ENCODE peak calls at places on chromosomes 2 and 18, in five cellular contexts. E is CD8-positive, alpha-beta T cell; T is kidney; Y is fibroblast of the aortic adventitia; B is AG09309. S is an unnamed sample.

GRCh38 chr18:41767960-41768359 is 187.1 kb upstream of the PIK3C3 start:
- DNase-seq in E (no peak), T (no peak), Y (peak), B (peak), S (peak)

GRCh38 chr2:232502901-232503791 is 15.5 kb upstream of the ECEL1 start:
- DNase-seq in E (no peak), T (no peak), Y (peak), B (no peak), S (peak)

GRCh38 chr18:8177330-8178016 is 431.8 kb upstream of the RAB12 start:
- DNase-seq in E (no peak), T (no peak), Y (peak), B (no peak), S (peak)

GRCh38 chr2:128421286-128421685 is 102.6 kb upstream of the HS6ST1 start:
- DNase-seq in E (no peak), T (peak), Y (no peak), B (no peak), S (no peak)

GRCh38 chr2:158667969-158668368 is 127.1 kb upstream of the DAPL1 start:
- DNase-seq in E (no peak), T (no peak), Y (peak), B (no peak), S (no peak)

GRCh38 chr2:33022989-33023731 is 76.4 kb downstream of the LTBP1 start:
- DNase-seq in E (no peak), T (no peak), Y (peak), B (no peak), S (peak)

GRCh38 chr18:2857491-2858063 is 10.8 kb downstream of the EMILIN2 start:
- DNase-seq in E (no peak), T (no peak), Y (peak), B (peak), S (peak)

GRCh38 chr2:226031078-226031937 is 631.8 kb downstream of the NYAP2 start:
- DNase-seq in E (no peak), T (peak), Y (peak), B (peak), S (peak)

GRCh38 chr2:159750873-159751272 is 38.6 kb downstream of the MARCHF7 start:
- DNase-seq in E (no peak), T (no peak), Y (no peak), B (no peak), S (no peak)

GRCh38 chr2:212863185-212863588 is 288.2 kb downstream of the IKZF2 start:
- DNase-seq in E (no peak), T (no peak), Y (peak), B (no peak), S (peak)

GRCh38 chr18:25080988-25081387 is 271.0 kb downstream of the ZNF521 start:
- DNase-seq in E (no peak), T (no peak), Y (no peak), B (no peak), S (no peak)

GRCh38 chr2:126208266-126208665 is 447.7 kb upstream of the GYPC start:
- DNase-seq in E (no peak), T (no peak), Y (no peak), B (no peak), S (no peak)

GRCh38 chr2:6975988-6976387 is 58.8 kb downstream of the RNF144A start:
- DNase-seq in E (no peak), T (no peak), Y (no peak), B (no peak), S (no peak)

GRCh38 chr2:18971628-18972027 is 382.3 kb upstream of the NT5C1B start:
- DNase-seq in E (no peak), T (no peak), Y (peak), B (no peak), S (no peak)

GRCh38 chr2:105806994-105807393 is 62.3 kb downstream of the NCK2 start:
- DNase-seq in E (no peak), T (no peak), Y (no peak), B (no peak), S (no peak)

GRCh38 chr2:179460101-179460500 is 195.5 kb upstream of the SESTD1 start:
- DNase-seq in E (no peak), T (no peak), Y (peak), B (no peak), S (no peak)

GRCh38 chr2:239454507-239454906 is 53.7 kb upstream of the HDAC4 start:
- DNase-seq in E (no peak), T (no peak), Y (no peak), B (no peak), S (no peak)

GRCh38 chr2:190497428-190497827 is 37.1 kb downstream of the NEMP2 start:
- DNase-seq in E (no peak), T (no peak), Y (no peak), B (no peak), S (no peak)

GRCh38 chr2:233416199-233416598 is 61.9 kb downstream of the DGKD start:
- DNase-seq in E (no peak), T (no peak), Y (no peak), B (no peak), S (no peak)

GRCh38 chr2:173452436-173452835 is 97.8 kb downstream of the CDCA7 start:
- DNase-seq in E (no peak), T (no peak), Y (no peak), B (no peak), S (no peak)

GRCh38 chr2:85902496-85902895 is 13.7 kb upstream of the ST3GAL5 start:
- DNase-seq in E (no peak), T (no peak), Y (peak), B (no peak), S (no peak)

GRCh38 chr2:237148624-237149023 is 62.9 kb downstream of the COPS8 start:
- DNase-seq in E (no peak), T (no peak), Y (no peak), B (no peak), S (no peak)
- H3K4me3 ChIP-seq in E (no peak), T (no peak), Y (no peak), B (no peak), S (no peak)

GRCh38 chr2:143574069-143574468 is 444.9 kb downstream of the ARHGAP15 start:
- DNase-seq in E (no peak), T (no peak), Y (no peak), B (no peak), S (no peak)

GRCh38 chr2:143577489-143577888 is 448.3 kb downstream of the ARHGAP15 start:
- DNase-seq in E (no peak), T (no peak), Y (no peak), B (no peak), S (no peak)

GRCh38 chr2:143579456-143579855 is 450.2 kb downstream of the ARHGAP15 start:
- DNase-seq in E (no peak), T (no peak), Y (no peak), B (no peak), S (no peak)

GRCh38 chr2:143572421-143572820 is 443.2 kb downstream of the ARHGAP15 start:
- DNase-seq in E (no peak), T (no peak), Y (no peak), B (no peak), S (no peak)

DNA sequence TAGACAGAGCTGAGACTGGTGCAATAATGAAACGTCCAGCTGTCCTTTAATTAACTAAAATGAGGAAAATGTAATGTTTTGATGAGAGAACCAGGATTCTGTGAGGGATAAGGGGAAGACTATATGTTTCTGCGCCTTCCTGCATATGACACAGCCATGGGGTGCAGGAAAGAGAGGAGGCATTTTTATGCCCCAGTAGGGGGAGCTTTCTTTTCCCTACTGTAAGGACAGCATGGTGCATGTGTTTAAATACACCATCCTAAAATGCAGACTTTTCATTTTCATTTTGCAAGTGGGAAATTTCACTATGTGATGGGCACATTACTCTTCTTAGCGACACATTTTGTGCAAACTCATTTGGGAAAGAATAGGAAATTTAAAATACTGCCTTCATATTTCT is 446.1 kb downstream of the ARHGAP15 start:
- DNase-seq in E (no peak), T (no peak), Y (peak), B (no peak), S (peak)
- TF ChIP-seq CTCF in E (no peak), T (no peak), Y (peak), B (peak), S (peak)

GRCh38 chr2:176769021-176769420 is 443.6 kb upstream of the HNRNPA3 start:
- DNase-seq in E (no peak), T (no peak), Y (no peak), B (no peak), S (no peak)

GRCh38 chr2:176766005-176766404 is 446.6 kb upstream of the HNRNPA3 start:
- DNase-seq in E (no peak), T (no peak), Y (no peak), B (no peak), S (no peak)

GRCh38 chr2:176768185-176768584 is 444.4 kb upstream of the HNRNPA3 start:
- DNase-seq in E (no peak), T (peak), Y (no peak), B (no peak), S (no peak)

GRCh38 chr2:176772816-176773215 is 439.8 kb upstream of the HNRNPA3 start:
- DNase-seq in E (no peak), T (no peak), Y (no peak), B (no peak), S (no peak)

DNA sequence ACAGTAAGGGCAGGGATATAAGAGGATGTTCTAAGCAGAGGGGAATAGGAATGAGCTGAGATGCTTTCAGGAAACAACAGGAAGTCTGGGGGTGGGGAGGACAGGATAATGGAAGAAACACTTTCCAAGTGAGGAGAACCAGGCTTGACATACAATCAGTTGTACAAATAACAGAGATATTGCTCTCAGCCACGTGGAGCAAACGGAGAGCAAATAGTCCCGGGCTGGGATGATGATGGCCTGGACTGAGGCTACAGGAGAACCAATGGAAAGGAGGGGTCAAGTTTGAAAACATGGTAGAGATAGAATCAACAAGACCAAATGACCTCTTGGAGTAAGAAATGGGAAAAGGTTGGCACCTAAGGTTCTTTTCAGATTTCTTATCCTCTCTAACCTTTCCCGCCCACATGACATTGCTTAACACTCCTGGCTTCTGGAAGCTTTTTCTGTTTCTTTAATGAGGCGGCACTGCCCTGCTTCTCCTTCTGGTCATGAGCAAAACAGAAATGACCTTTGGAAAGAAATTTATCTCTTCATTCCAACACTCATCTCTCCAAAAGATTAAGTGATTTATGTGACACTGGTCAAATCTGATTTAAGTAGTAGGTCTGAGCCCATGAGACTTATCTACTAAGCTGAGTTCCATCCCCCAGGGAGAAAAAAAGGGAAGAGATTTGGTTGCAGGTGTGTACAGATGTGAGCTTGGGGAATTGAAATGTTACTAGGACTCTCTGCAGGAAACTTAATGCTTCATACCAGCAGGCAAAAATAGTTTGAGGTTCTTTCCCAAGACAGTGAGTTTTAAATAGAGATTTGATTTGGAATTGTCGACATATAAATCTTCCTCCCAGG is 442.9 kb upstream of the HNRNPA3 start:
- DNase-seq in E (no peak), T (no peak), Y (no peak), B (no peak), S (no peak)
- H3K4me3 ChIP-seq in E (no peak), T (no peak), Y (no peak), B (no peak), S (no peak)

GRCh38 chr2:205047273-205047839 is 502.1 kb downstream of the PARD3B start:
- DNase-seq in E (no peak), T (no peak), Y (no peak), B (no peak), S (no peak)
- TF ChIP-seq CTCF in E (no peak), T (no peak), Y (no peak), B (no peak), S (no peak)

DNA sequence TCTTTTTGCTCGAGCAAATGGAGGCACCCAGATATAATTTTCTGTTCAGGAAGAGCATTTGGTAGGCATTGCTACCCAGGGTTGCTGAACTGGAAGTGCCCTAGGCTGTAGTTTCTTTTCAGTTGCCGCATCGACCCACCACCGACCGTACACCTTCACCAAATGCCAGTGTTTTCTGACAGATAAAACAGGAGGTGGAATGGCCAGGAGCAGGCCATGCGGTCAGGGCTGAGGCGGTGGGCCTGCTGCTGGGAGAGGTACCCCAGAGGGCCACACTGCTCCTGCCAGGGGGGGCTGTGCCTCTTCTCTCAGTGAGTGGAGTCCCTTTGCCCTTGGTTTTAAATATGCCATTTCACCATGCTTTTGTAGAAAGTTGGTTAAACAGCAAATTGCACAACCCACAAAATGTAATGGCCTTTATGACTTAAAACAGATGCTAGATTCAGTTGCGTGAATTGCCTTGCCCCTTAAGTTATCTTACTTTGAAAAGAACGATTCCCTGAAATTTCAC is 36.5 kb downstream of the TSHZ1 start:
- DNase-seq in E (no peak), T (no peak), Y (peak), B (peak), S (peak)
- H3K4me3 ChIP-seq in E (peak), T (peak), Y (peak), B (peak), S (peak)

GRCh38 chr2:70603066-70603465 is 49.4 kb upstream of the TGFA start:
- DNase-seq in E (no peak), T (no peak), Y (no peak), B (no peak), S (no peak)
- TF ChIP-seq CTCF in E (peak), T (no peak), Y (no peak), B (no peak), S (no peak)

DNA sequence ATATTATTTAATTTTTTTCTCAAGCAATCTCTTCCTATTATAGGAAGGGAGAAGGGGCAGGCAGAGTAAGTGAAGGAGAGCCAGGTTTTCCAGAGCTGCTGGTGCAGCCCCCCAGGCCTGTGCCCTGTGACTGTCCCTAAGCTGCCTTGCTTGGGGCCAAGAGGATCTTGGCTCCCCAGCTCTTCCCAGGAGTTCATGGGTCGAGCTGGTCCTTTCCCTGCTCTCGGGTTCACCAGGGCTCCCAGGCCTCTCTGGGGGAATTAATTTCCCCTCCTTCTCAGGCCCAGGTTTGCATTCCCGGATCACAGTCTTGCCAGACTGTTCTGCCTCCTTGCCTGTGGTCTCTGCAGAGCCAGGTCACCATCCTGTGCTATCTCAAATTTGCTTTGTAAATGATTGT is 12.7 kb upstream of the TMEM131 start:
- DNase-seq in E (no peak), T (no peak), Y (no peak), B (no peak), S (no peak)
- H3K4me3 ChIP-seq in E (no peak), T (no peak), Y (no peak), B (no peak), S (no peak)

DNA sequence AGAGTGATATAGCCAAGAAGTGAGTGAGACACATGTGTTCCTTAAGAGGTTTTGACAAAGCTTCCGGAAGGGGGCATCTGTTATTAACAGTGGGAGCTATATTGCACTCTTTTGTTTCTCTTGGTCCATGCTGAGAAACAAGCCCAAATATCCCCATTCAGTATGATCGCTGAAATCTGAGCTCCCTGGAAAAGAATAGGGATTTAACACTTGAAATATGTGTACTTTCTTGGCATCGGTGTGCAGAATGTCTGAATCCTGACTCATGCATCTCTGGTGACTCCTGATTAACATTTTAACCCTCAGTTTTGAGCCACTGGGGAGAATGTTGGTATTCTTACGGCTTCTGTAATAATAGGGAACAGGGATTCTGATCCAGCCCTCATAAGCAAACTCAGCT is 448.1 kb downstream of the TSN start:
- DNase-seq in E (no peak), T (no peak), Y (peak), B (peak), S (peak)
- TF ChIP-seq CTCF in E (no peak), T (no peak), Y (no peak), B (no peak), S (no peak)

GRCh38 chr2:64311948-64312621 is 141.9 kb upstream of the LGALSL start:
- DNase-seq in E (no peak), T (peak), Y (peak), B (peak), S (peak)
- H3K4me3 ChIP-seq in E (no peak), T (peak), Y (peak), B (peak), S (no peak)